ENCODE peak calls at places on chromosomes 2 and 18, in eight cellular contexts. Q is tibial artery; R is GM23248; G is mucosa of gallbladder; P is naive thymus-derived CD8-positive, alpha-beta T cell; A is NCI-H2081; W is frontal cortex; E is HT-29. F is an unnamed sample.
A peak's percentile ranks its signal among the peaks of the same experiment; 100 is the strongest.

GRCh38 chr18:46325836-46326235 is 221.7 kb downstream of the HAUS1 start:
- DNase-seq in A (no peak), G (no peak), P (no peak), R (no peak), W (no peak), E (no peak), Q (no peak), F (no peak)

GRCh38 chr2:239266779-239267410 is 133.9 kb downstream of the HDAC4 start:
- DNase-seq in E (no peak), A (no peak), P (no peak), R (no peak), G (no peak), W (no peak), Q (no peak), F (no peak)

GRCh38 chr2:154226931-154227330 is 355.2 kb downstream of the GALNT13 start:
- DNase-seq in Q (no peak), P (no peak), A (no peak), W (no peak), E (no peak), R (no peak), G (no peak), F (no peak)

GRCh38 chr2:174209325-174209724 is 39.0 kb downstream of the OLA1 start:
- DNase-seq in G (no peak), E (no peak), P (no peak), Q (no peak), R (no peak), A (no peak), W (no peak), F (no peak)

GRCh38 chr2:30276455-30276911 is 45.1 kb downstream of the LBH start:
- DNase-seq in Q (no peak), E (no peak), W (no peak), G (no peak), P (no peak), A (no peak), R (peak; percentile 65), F (no peak)

GRCh38 chr2:23596316-23596885 is 211.4 kb downstream of the KLHL29 start:
- DNase-seq in E (no peak), P (no peak), Q (peak; percentile 75), A (no peak), R (no peak), W (no peak), G (no peak), F (no peak)

GRCh38 chr2:23199115-23199918 is 185.7 kb upstream of the KLHL29 start:
- DNase-seq in W (no peak), G (no peak), P (no peak), A (no peak), Q (no peak), R (peak; percentile 66), E (peak; percentile 54), F (no peak)

GRCh38 chr2:40497251-40497859 is 45.5 kb upstream of the SLC8A1 start:
- DNase-seq in W (no peak), Q (no peak), G (no peak), R (peak; percentile 40), A (no peak), P (no peak), E (no peak), F (no peak)

GRCh38 chr18:63137999-63138448 is 181.5 kb downstream of the BCL2 start:
- DNase-seq in Q (no peak), R (no peak), A (no peak), E (no peak), G (no peak), W (no peak), P (peak; percentile 24), F (no peak)

GRCh38 chr2:190181066-190181681 is 118.6 kb upstream of the MSTN start:
- DNase-seq in Q (no peak), W (no peak), P (no peak), R (peak; percentile 56), A (no peak), E (peak; percentile 22), G (no peak), F (no peak)

GRCh38 chr2:215579809-215580208 is 143.9 kb upstream of the FN1 start:
- DNase-seq in R (peak; percentile 89), W (no peak), A (no peak), G (no peak), Q (no peak), E (no peak), P (no peak), F (no peak)

GRCh38 chr2:197369946-197370325 is 59.4 kb upstream of the ANKRD44 start:
- DNase-seq in A (no peak), W (no peak), R (no peak), E (peak; percentile 82), P (no peak), Q (no peak), G (peak; percentile 24), F (no peak)

GRCh38 chr2:176137883-176138282 is 8.4 kb downstream of the HOXD8 start:
- DNase-seq in G (no peak), P (no peak), E (no peak), Q (no peak), R (peak; percentile 72), W (no peak), A (no peak), F (no peak)

GRCh38 chr2:71736091-71736878 is 282.9 kb downstream of the DYSF start:
- DNase-seq in W (no peak), E (no peak), A (no peak), P (no peak), R (no peak), G (no peak), Q (no peak), F (no peak)

GRCh38 chr2:23420840-23421476 is 36.0 kb downstream of the KLHL29 start:
- DNase-seq in E (no peak), G (no peak), W (no peak), A (no peak), R (no peak), P (no peak), Q (no peak), F (no peak)

GRCh38 chr2:32915694-32916093 is 31.1 kb upstream of the LTBP1 start:
- DNase-seq in R (no peak), Q (no peak), E (no peak), P (no peak), G (no peak), W (no peak), A (no peak), F (no peak)

GRCh38 chr2:236555486-236555885 is 14.1 kb upstream of the ACKR3 start:
- DNase-seq in E (no peak), Q (no peak), P (no peak), A (no peak), R (peak; percentile 28), W (no peak), G (no peak), F (no peak)

GRCh38 chr2:75513616-75514170 is 47.0 kb downstream of the EVA1A start:
- DNase-seq in A (no peak), G (no peak), Q (no peak), P (no peak), W (no peak), R (no peak), E (no peak), F (no peak)

GRCh38 chr18:77133920-77134496 is 1.4 kb upstream of the MBP start:
- DNase-seq in E (no peak), Q (no peak), A (no peak), G (no peak), P (no peak), W (no peak), R (peak; percentile 16), F (no peak)

GRCh38 chr18:67239826-67240225 is 276.7 kb downstream of the DSEL start:
- DNase-seq in P (no peak), E (no peak), Q (no peak), R (no peak), A (no peak), G (no peak), W (no peak), F (no peak)

GRCh38 chr2:114175507-114175906 is 266.9 kb upstream of the DPP10 start:
- DNase-seq in G (no peak), A (no peak), R (no peak), W (no peak), E (no peak), P (no peak), Q (no peak), F (no peak)

GRCh38 chr2:124325667-124326425 is 300.8 kb downstream of the CNTNAP5 start:
- DNase-seq in Q (no peak), R (peak; percentile 0), P (no peak), A (no peak), E (peak; percentile 58), W (no peak), G (no peak), F (no peak)

GRCh38 chr2:109238580-109238979 is 109.6 kb downstream of the SH3RF3 start:
- DNase-seq in R (peak; percentile 92), E (no peak), Q (peak; percentile 87), A (no peak), P (no peak), G (peak; percentile 61), W (no peak), F (peak; percentile 93)

GRCh38 chr2:30978854-30979253 is 159.4 kb downstream of the GALNT14 start:
- DNase-seq in Q (no peak), G (no peak), P (no peak), A (no peak), R (no peak), E (peak; percentile 5), W (no peak), F (no peak)

GRCh38 chr2:66456183-66457041 is 21.5 kb downstream of the MEIS1 start:
- DNase-seq in Q (no peak), G (no peak), A (no peak), W (no peak), R (peak; percentile 18), E (no peak), P (no peak), F (no peak)

GRCh38 chr18:54828986-54829385 is 709 bp downstream of the RAB27B start:
- DNase-seq in Q (no peak), E (peak; percentile 31), G (no peak), R (peak; percentile 23), A (no peak), W (no peak), P (no peak), F (no peak)

GRCh38 chr2:128289439-128289838 is 29.2 kb downstream of the HS6ST1 start:
- DNase-seq in G (no peak), R (no peak), W (no peak), Q (no peak), A (no peak), E (no peak), P (no peak), F (no peak)

GRCh38 chr18:46013484-46014189 is 46.5 kb upstream of the EPG5 start:
- DNase-seq in W (no peak), G (no peak), E (no peak), P (no peak), Q (no peak), R (peak; percentile 32), A (no peak), F (no peak)

GRCh38 chr2:61426267-61426897 is 44.5 kb downstream of the USP34 start:
- DNase-seq in Q (no peak), A (no peak), E (peak; percentile 62), W (no peak), P (peak; percentile 60), G (peak; percentile 36), R (peak; percentile 63), F (no peak)

GRCh38 chr18:79507546-79508480 is 112.1 kb downstream of the NFATC1 start:
- DNase-seq in P (no peak), Q (peak; percentile 94), W (peak; percentile 77), G (peak; percentile 72), R (peak; percentile 88), E (no peak), A (no peak), F (peak; percentile 95)

GRCh38 chr2:37676274-37676673 is 4.8 kb upstream of the CDC42EP3 start:
- DNase-seq in E (peak; percentile 26), W (no peak), G (no peak), Q (no peak), P (no peak), R (peak; percentile 77), A (no peak), F (no peak)

F was measured in posterior vena cava.